ENCODE peak calls at places on chromosomes 7 and 10, in six cellular contexts. L is IMR-90, K is endodermal cell, V is mesenchymal stem cell, A is small intestine, C is hepatocyte. U is an unnamed sample.

GRCh38 chr10:52276982-52277381 is 37.1 kb upstream of the DKK1 start:
- DNase-seq in A (no peak), C (no peak), L (no peak), K (no peak), V (no peak), U (no peak)

GRCh38 chr7:108181073-108181985 is 51.2 kb upstream of the LAMB4 start:
- DNase-seq in L (peak; percentile 67), A (peak; percentile 58), V (peak; percentile 63), K (peak; percentile 71), C (peak; percentile 68), U (no peak)

GRCh38 chr10:124641282-124642075 is 102.7 kb downstream of the FAM53B start:
- DNase-seq in C (peak; percentile 32), V (peak; percentile 59), L (peak; percentile 62), K (no peak), A (no peak), U (peak; percentile 74)

GRCh38 chr10:60950312-60950711 is 6.3 kb upstream of the RHOBTB1 start:
- DNase-seq in V (no peak), L (no peak), A (no peak), K (no peak), C (no peak), U (no peak)

GRCh38 chr7:129188892-129189660 is 643 bp downstream of the SMO start:
- DNase-seq in A (no peak), C (peak; percentile 60), K (peak; percentile 73), L (peak; percentile 27), V (peak; percentile 26), U (peak; percentile 82)

GRCh38 chr7:140239653-140239935 is 62.8 kb upstream of the KDM7A start:
- DNase-seq in C (no peak), A (peak; percentile 56), K (peak; percentile 60), L (no peak), V (no peak), U (no peak)

GRCh38 chr7:137957887-137958286 is 44.0 kb downstream of the CREB3L2 start:
- DNase-seq in V (peak; percentile 80), L (no peak), C (no peak), A (no peak), K (no peak), U (peak; percentile 70)

GRCh38 chr7:85074-85945 is 107.1 kb upstream of the FAM20C start:
- DNase-seq in C (peak; percentile 50), K (peak; percentile 53), L (peak; percentile 54), V (no peak), A (no peak), U (no peak)

GRCh38 chr10:79166312-79166721 is 97.6 kb downstream of the ZMIZ1 start:
- DNase-seq in L (no peak), V (no peak), C (no peak), K (no peak), A (no peak), U (no peak)

GRCh38 chr7:26627221-26627620 is 237.2 kb downstream of the SKAP2 start:
- DNase-seq in L (no peak), K (no peak), C (no peak), A (no peak), V (no peak), U (no peak)

GRCh38 chr7:30147785-30148184 is 13.0 kb downstream of the MTURN start:
- DNase-seq in V (no peak), L (no peak), A (no peak), C (no peak), K (no peak), U (no peak)

GRCh38 chr7:43619213-43620012 is 36.5 kb downstream of the STK17A start:
- DNase-seq in A (no peak), V (peak; percentile 23), C (no peak), K (no peak), L (peak; percentile 31), U (no peak)

GRCh38 chr7:43615558-43616145 is 32.7 kb downstream of the STK17A start:
- DNase-seq in K (no peak), V (no peak), L (no peak), C (no peak), A (no peak), U (no peak)

GRCh38 chr7:43621729-43622448 is 39.0 kb downstream of the STK17A start:
- DNase-seq in A (no peak), K (no peak), L (no peak), C (no peak), V (no peak), U (no peak)

GRCh38 chr7:43616977-43617376 is 34.1 kb downstream of the STK17A start:
- DNase-seq in C (no peak), K (no peak), A (no peak), V (no peak), L (no peak), U (no peak)

GRCh38 chr7:43618073-43618472 is 35.2 kb downstream of the STK17A start:
- DNase-seq in V (no peak), A (no peak), K (no peak), L (no peak), C (no peak), U (no peak)
- H3K36me3 ChIP-seq in V (peaks cover 20% of the 10 kb centered on the region), A (no peaks in the 10 kb centered on the region), K (peaks cover 17% of the 10 kb centered on the region), L (peaks cover 39% of the 10 kb centered on the region), C (no peaks in the 10 kb centered on the region), U (no peaks in the 10 kb centered on the region)

GRCh38 chr7:114225784-114226183 is 188.8 kb upstream of the FOXP2 start:
- DNase-seq in A (no peak), C (no peak), V (no peak), L (no peak), K (no peak), U (no peak)

DNA sequence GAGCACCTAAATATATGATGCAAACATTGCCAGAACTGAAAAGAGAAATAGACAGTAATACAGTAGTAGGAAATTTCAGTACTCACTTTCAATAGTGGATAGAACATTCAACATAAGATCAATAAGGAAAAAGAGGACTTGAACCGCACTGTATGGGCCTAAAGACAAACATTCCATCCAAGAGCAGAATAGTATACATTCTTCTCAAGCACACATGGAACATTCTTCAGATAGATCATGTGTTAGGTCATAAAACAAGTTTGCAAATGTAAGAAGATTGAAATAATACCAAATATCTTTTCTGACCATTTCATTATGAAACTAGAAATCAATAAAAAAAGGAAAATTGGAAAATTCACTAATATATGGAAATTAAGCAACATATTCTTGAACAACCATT is 185.4 kb upstream of the FOXP2 start:
- DNase-seq in A (no peak), L (peak; percentile 20), C (no peak), K (no peak), V (no peak), U (no peak)
- H3K9me3 ChIP-seq in A (no peaks in the 10 kb centered on the region), L (no peaks in the 10 kb centered on the region), C (no peaks in the 10 kb centered on the region), K (no peaks in the 10 kb centered on the region), V (no peaks in the 10 kb centered on the region), U (no peaks in the 10 kb centered on the region)

DNA sequence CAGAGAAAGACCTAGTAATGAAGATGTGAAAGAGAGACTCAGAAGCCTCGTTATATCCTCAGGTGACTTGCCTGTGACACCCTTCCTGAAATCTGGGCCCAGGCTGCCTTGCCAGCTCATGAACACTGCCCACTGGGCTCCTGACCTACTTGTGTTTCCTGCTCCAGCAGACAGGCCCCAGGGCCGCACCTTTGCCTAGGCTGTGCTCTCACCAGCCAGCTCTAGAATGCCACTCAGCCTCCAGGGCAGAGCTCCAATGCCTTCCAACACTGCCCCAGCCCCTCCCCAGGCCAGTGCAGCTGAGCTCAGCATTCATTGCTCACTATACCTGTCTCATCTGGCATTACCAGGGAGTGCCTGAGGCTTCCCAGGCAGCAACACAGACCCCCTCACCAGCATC is 94.3 kb downstream of the DLG5 start:
- DNase-seq in C (no peak), L (no peak), V (no peak), A (no peak), K (no peak), U (no peak)
- H3K36me3 ChIP-seq in C (no peaks in the 10 kb centered on the region), L (peaks cover 59% of the 10 kb centered on the region), V (peaks cover 62% of the 10 kb centered on the region), A (peaks cover 4% of the 10 kb centered on the region), K (peaks cover 72% of the 10 kb centered on the region), U (peaks cover 24% of the 10 kb centered on the region)

GRCh38 chr7:131628634-131629033 is 72.2 kb upstream of the PODXL start:
- DNase-seq in K (peak; percentile 46), A (no peak), L (no peak), C (no peak), V (no peak), U (no peak)
- H3K9me3 ChIP-seq in K (no peaks in the 10 kb centered on the region), A (no peaks in the 10 kb centered on the region), L (no peaks in the 10 kb centered on the region), C (no peaks in the 10 kb centered on the region), V (no peaks in the 10 kb centered on the region), U (no peaks in the 10 kb centered on the region)

GRCh38 chr10:110006358-110007170 is 1.2 kb upstream of the ADD3 start:
- DNase-seq in V (peak; percentile 69), C (peak; percentile 68), A (peak; percentile 51), L (peak; percentile 70), K (no peak), U (peak; percentile 84)

GRCh38 chr10:110007171-110007700 is 548 bp upstream of the ADD3 start:
- DNase-seq in K (no peak), A (peak; percentile 57), C (no peak), L (peak; percentile 21), V (no peak), U (no peak)

GRCh38 chr10:110002801-110003523 is 4.8 kb upstream of the ADD3 start:
- DNase-seq in C (no peak), L (no peak), K (no peak), A (peak; percentile 81), V (no peak), U (no peak)

GRCh38 chr10:110005716-110006115 is 2.1 kb upstream of the ADD3 start:
- DNase-seq in K (peak; percentile 75), V (peak; percentile 86), A (peak; percentile 56), L (peak; percentile 88), C (peak; percentile 65), U (no peak)

GRCh38 chr10:110003524-110003885 is 4.3 kb upstream of the ADD3 start:
- DNase-seq in V (no peak), K (no peak), L (no peak), A (no peak), C (peak; percentile 23), U (no peak)
- H3K36me3 ChIP-seq in V (no peaks in the 10 kb centered on the region), K (no peaks in the 10 kb centered on the region), L (no peaks in the 10 kb centered on the region), A (no peaks in the 10 kb centered on the region), C (no peaks in the 10 kb centered on the region), U (no peaks in the 10 kb centered on the region)

DNA sequence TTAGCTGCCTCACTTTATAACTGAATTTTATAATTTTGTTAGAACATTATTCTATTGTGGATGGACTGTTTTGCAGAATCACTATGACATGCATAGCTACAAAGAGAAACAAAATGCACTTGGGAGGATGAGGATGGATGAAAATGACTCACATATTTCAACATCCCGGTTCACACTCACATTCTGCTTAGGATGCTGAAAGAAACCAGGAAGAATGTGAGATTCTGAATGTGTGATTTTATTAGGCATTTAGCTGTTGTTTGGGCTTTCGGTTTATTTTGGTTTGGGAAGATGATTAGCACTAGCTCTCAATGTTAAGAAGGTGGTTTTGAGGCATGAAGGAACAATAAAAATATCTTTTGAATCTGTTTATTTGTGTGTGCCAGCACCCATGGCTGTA is 235.5 kb downstream of the SEMA3E start:
- DNase-seq in L (peak; percentile 23), K (no peak), V (peak; percentile 61), A (no peak), C (no peak), U (no peak)
- H3K9me3 ChIP-seq in L (no peaks in the 10 kb centered on the region), K (no peaks in the 10 kb centered on the region), V (no peaks in the 10 kb centered on the region), A (no peaks in the 10 kb centered on the region), C (no peaks in the 10 kb centered on the region), U (no peaks in the 10 kb centered on the region)

U was measured in aorta.